ENCODE peak calls at places on chromosomes 2 and 18, in nine cellular contexts. Q is B cell, W is AG04449, Z is psoas muscle, Y is neural crest cell, X is AG09309, D is lung, U is hepatocyte, A is tibial artery. J is an unnamed sample.

GRCh38 chr2:22604150-22604549 is 780.8 kb upstream of the KLHL29 start:
- DNase-seq in D (no peak), Q (no peak), Z (no peak), X (no peak), Y (no peak), W (no peak), A (no peak), U (no peak), J (no peak)

GRCh38 chr2:101400516-101401315 is 13.4 kb upstream of the CREG2 start:
- DNase-seq in W (no peak), U (no peak), Z (no peak), X (no peak), Y (no peak), D (no peak), A (no peak), Q (no peak), J (no peak)

GRCh38 chr2:204225633-204226032 is 289.1 kb downstream of the ICOS start:
- DNase-seq in X (no peak), Z (no peak), U (no peak), Y (no peak), A (no peak), Q (no peak), D (no peak), W (no peak), J (no peak)

GRCh38 chr2:74860521-74860920 is 26.6 kb downstream of the HK2 start:
- DNase-seq in Q (no peak), A (no peak), U (no peak), Z (no peak), D (no peak), W (no peak), Y (no peak), X (no peak), J (no peak)

GRCh38 chr18:36187138-36187825 is at the start of gene MOCOS:
- DNase-seq in U (peak), W (no peak), A (peak), D (peak), Y (peak), Q (peak), X (no peak), Z (peak), J (peak)

GRCh38 chr2:4693266-4693665 is 989.9 kb downstream of the DCDC2C start:
- DNase-seq in X (no peak), Z (no peak), W (no peak), Y (no peak), U (no peak), Q (no peak), A (peak), D (no peak), J (no peak)

GRCh38 chr18:40431071-40431998 is 1523.7 kb upstream of the PIK3C3 start:
- DNase-seq in W (no peak), Y (no peak), X (no peak), Z (no peak), D (no peak), U (peak), A (no peak), Q (no peak), J (no peak)

GRCh38 chr2:238999290-238999741 is 151.4 kb downstream of the TWIST2 start:
- DNase-seq in Q (no peak), W (no peak), U (no peak), Y (no peak), Z (peak), X (no peak), A (no peak), D (no peak), J (no peak)

GRCh38 chr2:128039535-128039934 is 11.7 kb upstream of the SAP130 start:
- DNase-seq in D (no peak), Y (no peak), X (no peak), U (no peak), Z (no peak), A (no peak), Q (no peak), W (no peak), J (no peak)

GRCh38 chr2:85018049-85018447 is 47.1 kb downstream of the KCMF1 start:
- DNase-seq in A (no peak), X (no peak), Y (no peak), Q (no peak), W (no peak), U (no peak), D (no peak), Z (no peak), J (no peak)

GRCh38 chr2:138009622-138010021 is 45.3 kb downstream of the HNMT start:
- DNase-seq in Y (no peak), X (no peak), D (no peak), W (no peak), Q (no peak), U (no peak), Z (no peak), A (no peak), J (no peak)

GRCh38 chr2:59594671-59595222 is 958.7 kb downstream of the BCL11A start:
- DNase-seq in D (no peak), X (no peak), W (no peak), Q (no peak), A (no peak), Z (no peak), U (no peak), Y (no peak), J (peak)

GRCh38 chr2:191488135-191488534 is 189.8 kb upstream of the NABP1 start:
- DNase-seq in W (no peak), Y (no peak), Q (no peak), U (no peak), Z (no peak), A (no peak), D (no peak), X (no peak), J (no peak)

GRCh38 chr2:128420131-128420530 is 101.5 kb upstream of the HS6ST1 start:
- DNase-seq in X (no peak), Q (no peak), Y (no peak), U (no peak), A (no peak), Z (no peak), W (no peak), D (peak), J (no peak)

GRCh38 chr2:43129676-43130547 is 96.5 kb downstream of the ZFP36L2 start:
- DNase-seq in D (no peak), A (peak), Y (no peak), Z (peak), U (no peak), X (no peak), W (no peak), Q (peak), J (no peak)

GRCh38 chr2:45412754-45413379 is 198.2 kb downstream of the SRBD1 start:
- DNase-seq in D (no peak), U (no peak), Z (no peak), W (no peak), X (no peak), A (no peak), Y (no peak), Q (no peak), J (no peak)

GRCh38 chr18:63774511-63774910 is 707 bp upstream of the SERPINB7 start:
- DNase-seq in Y (no peak), W (no peak), Q (no peak), U (no peak), X (no peak), A (no peak), Z (no peak), D (no peak), J (no peak)

GRCh38 chr2:159960413-159960812 is 102.0 kb downstream of the PLA2R1 start:
- DNase-seq in D (no peak), Y (no peak), X (no peak), Q (no peak), A (no peak), Z (no peak), W (peak), U (peak), J (peak)

GRCh38 chr2:241302083-241302482 is 13.4 kb downstream of the HDLBP start:
- DNase-seq in W (no peak), Z (no peak), D (no peak), Q (no peak), A (no peak), Y (no peak), U (no peak), X (no peak), J (no peak)

GRCh38 chr2:106886916-106887758 is 1.2 kb upstream of the ST6GAL2 start:
- DNase-seq in Z (no peak), Y (peak), A (no peak), X (no peak), U (peak), D (peak), W (no peak), Q (peak), J (peak)

GRCh38 chr2:10370895-10371294 is 68.2 kb downstream of the HPCAL1 start:
- DNase-seq in A (no peak), Q (no peak), U (no peak), D (no peak), W (no peak), Z (no peak), Y (no peak), X (no peak), J (no peak)

GRCh38 chr2:175540421-175540820 is 358.9 kb upstream of the ATP5MC3 start:
- DNase-seq in X (no peak), Y (no peak), Z (no peak), D (no peak), Q (no peak), W (no peak), A (no peak), U (no peak), J (no peak)

GRCh38 chr18:33440011-33440383 is 524 bp downstream of the CCDC178 start:
- DNase-seq in A (peak), X (no peak), Y (peak), W (peak), Q (no peak), D (no peak), Z (no peak), U (peak), J (peak)

GRCh38 chr2:156321243-156321904 is 11.1 kb downstream of the NR4A2 start:
- DNase-seq in A (no peak), Y (no peak), D (no peak), Q (no peak), U (no peak), W (no peak), X (no peak), Z (peak), J (peak)

GRCh38 chr2:156317631-156318030 is 14.9 kb downstream of the NR4A2 start:
- DNase-seq in Z (no peak), A (no peak), D (no peak), X (no peak), W (no peak), U (no peak), Q (no peak), Y (no peak), J (no peak)

GRCh38 chr2:156322103-156322671 is 10.3 kb downstream of the NR4A2 start:
- DNase-seq in U (no peak), D (no peak), X (no peak), A (no peak), W (no peak), Z (no peak), Y (no peak), Q (no peak), J (peak)

GRCh38 chr2:156320491-156320896 is 12.0 kb downstream of the NR4A2 start:
- DNase-seq in W (no peak), X (no peak), Y (peak), D (no peak), Z (peak), U (no peak), A (peak), Q (no peak), J (no peak)

DNA sequence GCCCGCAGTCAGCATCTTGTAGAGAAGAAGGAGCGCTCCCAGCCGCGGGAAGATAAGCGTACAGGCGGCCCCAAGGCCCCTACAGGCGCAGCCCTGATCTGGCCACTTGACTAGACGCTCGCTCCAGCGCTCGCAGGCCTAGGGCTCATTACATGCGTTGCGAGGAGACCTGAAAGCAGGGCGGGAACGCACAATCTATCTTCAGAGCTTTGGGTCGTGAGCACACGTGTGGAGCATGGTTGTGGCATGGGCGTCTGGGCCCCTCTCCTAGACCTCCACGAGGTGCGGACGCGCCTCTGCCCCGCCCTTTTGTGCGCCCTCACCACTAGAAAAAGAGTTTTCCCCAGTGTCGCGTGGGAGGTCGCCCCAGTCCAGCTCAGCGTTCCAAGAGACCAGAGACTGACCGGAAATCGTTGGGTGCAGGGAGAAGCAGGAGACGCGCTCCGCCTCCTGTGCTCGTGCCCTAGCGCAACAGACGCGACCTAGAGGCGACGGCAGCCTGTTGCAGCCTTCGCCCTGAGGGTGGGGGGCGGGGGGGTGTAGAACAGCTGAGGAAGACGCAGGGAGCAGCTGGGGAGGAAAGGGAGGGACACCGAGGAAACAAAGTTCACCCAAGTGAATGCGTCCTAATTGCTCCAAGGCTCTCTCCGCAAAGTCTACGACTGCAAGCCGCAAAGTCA is 12.6 kb downstream of the NR4A2 start:
- DNase-seq in U (peak), W (no peak), X (no peak), Q (no peak), Z (peak), D (no peak), A (peak), Y (no peak), J (no peak)
- TF ChIP-seq CTCF in U (peak), W (no peak), X (peak), Q (no peak), Z (no peak), D (no peak), A (peak), Y (peak), J (peak)

GRCh38 chr2:113889471-113890252 is at the start of gene ACTR3:
- DNase-seq in X (peak), W (peak), Q (peak), Z (peak), Y (peak), A (peak), D (peak), U (peak), J (peak)
- TF ChIP-seq CTCF in X (peak), W (no peak), Q (peak), Z (no peak), Y (no peak), A (no peak), D (no peak), U (no peak), J (no peak)

GRCh38 chr2:27291865-27292264 is 9.6 kb downstream of the TRIM54 start:
- DNase-seq in U (no peak), A (no peak), W (no peak), D (no peak), Y (no peak), Q (no peak), X (no peak), Z (no peak), J (no peak)
- TF ChIP-seq CTCF in U (peak), A (no peak), W (no peak), D (no peak), Y (no peak), Q (no peak), X (no peak), Z (no peak), J (no peak)

GRCh38 chr2:52416340-52416739 is 1351.3 kb upstream of the CHAC2 start:
- DNase-seq in D (no peak), Y (no peak), W (no peak), U (peak), A (no peak), X (no peak), Z (no peak), Q (no peak), J (no peak)
- TF ChIP-seq CTCF in D (no peak), Y (peak), W (no peak), U (peak), A (no peak), X (no peak), Z (no peak), Q (no peak), J (no peak)

DNA sequence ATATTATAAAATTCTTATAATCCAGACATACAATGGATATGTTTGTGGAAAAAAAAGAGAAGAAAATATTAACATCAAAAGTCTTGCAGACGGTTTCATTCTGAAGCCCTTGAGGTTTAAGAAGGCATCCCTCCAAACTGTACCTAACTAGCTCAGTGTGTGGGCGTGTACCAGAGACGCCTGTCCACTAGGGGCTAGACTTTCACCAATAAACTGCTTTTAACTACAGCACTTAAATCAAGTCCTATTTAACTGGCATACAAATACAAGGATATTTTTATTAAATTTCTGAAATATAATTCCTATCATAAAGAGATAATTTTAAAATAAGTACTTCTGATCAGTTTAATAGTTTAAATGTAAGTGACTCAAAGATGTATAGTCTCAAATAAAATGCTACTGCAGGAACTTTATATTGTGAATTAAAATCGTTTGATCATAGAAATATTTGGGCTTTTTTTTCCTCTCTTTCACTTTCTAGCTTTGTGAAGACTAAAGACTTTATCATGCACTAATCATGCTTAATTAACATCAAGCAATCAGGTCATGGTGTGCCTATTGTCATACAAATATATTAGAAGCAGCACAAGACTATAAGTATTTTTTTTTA is 437.7 kb downstream of the SATB2 start:
- DNase-seq in U (peak), Z (no peak), D (no peak), Q (no peak), A (no peak), X (peak), Y (no peak), W (no peak), J (no peak)
- TF ChIP-seq CTCF in U (peak), Z (peak), D (no peak), Q (no peak), A (peak), X (peak), Y (peak), W (peak), J (no peak)